ENCODE peak calls at places on chromosomes 1 and 21, in eight cellular contexts. Z is AG04450; D is fibroblast of pulmonary artery; H is NT2/D1; W is naive thymus-derived CD4-positive, alpha-beta T cell; E is astrocyte of the cerebellum; P is cardiac fibroblast; G is IMR-90. A is an unnamed sample.
A peak's percentile ranks its signal among the peaks of the same experiment; 100 is the strongest.

GRCh38 chr1:55331355-55331754 is 116.2 kb upstream of the USP24 start:
- DNase-seq in P (no peak), H (no peak), W (no peak), D (no peak), Z (no peak), E (no peak), G (no peak), A (no peak)

GRCh38 chr1:158181577-158181922 is 855 bp downstream of the CD1D start:
- DNase-seq in W (no peak), D (no peak), P (no peak), H (no peak), G (no peak), E (no peak), Z (no peak), A (no peak)

GRCh38 chr1:65946376-65946775 is 153.7 kb downstream of the PDE4B start:
- DNase-seq in Z (no peak), P (no peak), E (no peak), D (no peak), G (no peak), H (no peak), W (no peak), A (no peak)

GRCh38 chr1:6280761-6281451 is 20.0 kb upstream of the GPR153 start:
- DNase-seq in G (no peak), W (no peak), H (no peak), P (no peak), D (no peak), Z (no peak), E (no peak), A (no peak)

GRCh38 chr1:91813813-91814212 is 72.1 kb downstream of the TGFBR3 start:
- DNase-seq in H (no peak), D (no peak), G (no peak), Z (no peak), P (no peak), E (no peak), W (no peak), A (no peak)

GRCh38 chr1:1255627-1256026 is 9.1 kb upstream of the C1QTNF12 start:
- DNase-seq in P (no peak), D (no peak), W (no peak), Z (no peak), G (no peak), H (no peak), E (no peak), A (no peak)

GRCh38 chr1:160834945-160835565 is 27.6 kb downstream of the CD244 start:
- DNase-seq in D (peak; percentile 69), Z (peak; percentile 2), W (peak; percentile 35), G (peak; percentile 31), H (peak; percentile 75), P (peak; percentile 12), E (no peak), A (no peak)

GRCh38 chr1:52641307-52641706 is 8.3 kb downstream of the SHISAL2A start:
- DNase-seq in W (no peak), P (no peak), H (no peak), Z (no peak), G (no peak), D (no peak), E (no peak), A (no peak)

GRCh38 chr1:181485276-181486097 is 2.2 kb downstream of the CACNA1E start:
- DNase-seq in P (no peak), W (no peak), E (no peak), G (no peak), H (no peak), D (no peak), Z (no peak), A (no peak)

GRCh38 chr1:10573446-10573845 is 98.7 kb downstream of the PEX14 start:
- DNase-seq in G (peak; percentile 42), P (peak; percentile 20), W (no peak), H (no peak), D (no peak), E (no peak), Z (no peak), A (no peak)

GRCh38 chr1:20322825-20323612 is 32.3 kb downstream of the VWA5B1 start:
- DNase-seq in W (peak; percentile 42), H (no peak), E (no peak), P (peak; percentile 73), Z (no peak), G (peak; percentile 82), D (peak; percentile 14), A (no peak)

GRCh38 chr21:29299906-29300546 is 1.3 kb downstream of the BACH1 start:
- DNase-seq in E (peak; percentile 94), D (peak; percentile 85), H (no peak), W (no peak), G (peak; percentile 97), P (peak; percentile 96), Z (peak; percentile 94), A (peak; percentile 25)

GRCh38 chr1:156122519-156123355 is 8.2 kb downstream of the LMNA start:
- DNase-seq in E (peak; percentile 92), G (peak; percentile 92), W (no peak), H (no peak), D (peak; percentile 92), P (peak; percentile 92), Z (no peak), A (no peak)

GRCh38 chr1:96416111-96416595 is 305.4 kb upstream of the PTBP2 start:
- DNase-seq in Z (peak; percentile 95), W (no peak), P (peak; percentile 96), E (peak; percentile 97), H (no peak), G (peak; percentile 99), D (peak; percentile 99), A (no peak)

GRCh38 chr1:14928886-14929546 is 224.5 kb upstream of the TMEM51 start:
- DNase-seq in W (no peak), H (no peak), G (no peak), Z (no peak), P (no peak), D (no peak), E (peak; percentile 11), A (no peak)

GRCh38 chr1:14930224-14930965 is 223.2 kb upstream of the TMEM51 start:
- DNase-seq in D (no peak), W (no peak), Z (no peak), H (no peak), E (no peak), G (no peak), P (no peak), A (no peak)

GRCh38 chr1:14932034-14932638 is 221.4 kb upstream of the TMEM51 start:
- DNase-seq in D (no peak), W (no peak), Z (no peak), H (no peak), E (no peak), G (no peak), P (no peak), A (no peak)

GRCh38 chr1:14928412-14928811 is 225.1 kb upstream of the TMEM51 start:
- DNase-seq in G (no peak), P (no peak), Z (no peak), E (no peak), H (no peak), D (peak; percentile 28), W (no peak), A (no peak)

DNA sequence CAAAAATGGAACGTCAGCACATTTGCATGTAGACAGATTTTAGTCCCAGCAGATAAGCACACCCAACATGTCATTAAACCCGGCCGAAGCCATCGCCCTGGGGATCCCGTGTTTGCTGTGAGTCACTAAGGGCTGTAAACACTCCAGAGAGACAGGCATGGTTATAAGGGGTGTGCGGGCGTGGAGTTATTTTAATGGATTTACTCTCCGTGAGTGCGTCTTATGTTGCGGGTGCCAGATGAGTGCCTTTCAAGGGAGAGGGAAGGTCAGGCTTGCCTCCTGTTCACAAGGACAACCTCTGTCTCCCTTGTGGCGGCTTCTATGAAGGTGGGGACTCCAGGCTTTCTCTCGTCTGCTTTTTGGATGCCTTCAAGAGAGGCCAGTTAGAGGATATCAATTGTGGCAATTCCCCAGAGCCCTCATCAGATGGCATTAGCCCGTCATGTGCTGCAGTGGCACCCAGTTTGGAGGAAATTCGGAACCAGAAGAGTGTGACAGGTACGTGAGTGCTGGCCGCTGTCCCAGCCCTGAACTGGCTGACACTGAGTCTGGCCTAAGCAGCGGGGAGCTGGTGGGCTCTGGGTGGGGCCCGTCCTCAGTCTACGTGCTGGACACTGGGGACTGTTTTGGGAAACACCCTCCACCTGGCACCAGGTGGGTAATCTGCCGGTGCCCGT is 223.9 kb upstream of the TMEM51 start:
- DNase-seq in E (peak; percentile 38), H (no peak), P (no peak), W (no peak), G (peak; percentile 86), Z (no peak), D (peak; percentile 29), A (no peak)
- H3K4me3 ChIP-seq in E (no peak overlapping the region), H (no peak overlapping the region), P (no peak overlapping the region), W (no peak overlapping the region), G (no peak overlapping the region), Z (peak overlapping the region; percentile 5), D (no peak overlapping the region), A (no peak overlapping the region)

GRCh38 chr1:236686815-236687160 is 489 bp downstream of the ACTN2 start:
- DNase-seq in P (no peak), G (no peak), E (no peak), H (no peak), W (no peak), D (no peak), Z (no peak), A (no peak)

GRCh38 chr1:236685917-236686814 is at the start of gene ACTN2:
- DNase-seq in H (peak; percentile 43), W (peak; percentile 4), P (no peak), D (peak; percentile 33), G (no peak), Z (no peak), E (no peak), A (peak; percentile 24)

GRCh38 chr1:236685205-236685916 is 938 bp upstream of the ACTN2 start:
- DNase-seq in Z (no peak), W (no peak), D (no peak), E (no peak), H (no peak), G (no peak), P (no peak), A (no peak)

GRCh38 chr1:236688705-236689104 is 2.4 kb downstream of the ACTN2 start:
- DNase-seq in E (no peak), W (no peak), H (no peak), D (no peak), P (no peak), Z (no peak), G (no peak), A (no peak)

GRCh38 chr1:236687273-236687672 is 974 bp downstream of the ACTN2 start:
- DNase-seq in H (no peak), D (no peak), E (no peak), Z (no peak), P (no peak), G (no peak), W (no peak), A (no peak)
- H3K4me3 ChIP-seq in H (no peak overlapping the region), D (no peak overlapping the region), E (no peak overlapping the region), Z (no peak overlapping the region), P (no peak overlapping the region), G (no peak overlapping the region), W (peak overlapping the region; percentile 54), A (peak overlapping the region; percentile 49)

GRCh38 chr21:32768530-32768929 is 3.0 kb downstream of the PAXBP1 start:
- DNase-seq in H (no peak), W (no peak), D (no peak), P (no peak), E (no peak), G (peak; percentile 8), Z (no peak), A (no peak)
- H3K4me3 ChIP-seq in H (no peak overlapping the region), W (no peak overlapping the region), D (no peak overlapping the region), P (no peak overlapping the region), E (no peak overlapping the region), G (no peak overlapping the region), Z (no peak overlapping the region), A (no peak overlapping the region)

DNA sequence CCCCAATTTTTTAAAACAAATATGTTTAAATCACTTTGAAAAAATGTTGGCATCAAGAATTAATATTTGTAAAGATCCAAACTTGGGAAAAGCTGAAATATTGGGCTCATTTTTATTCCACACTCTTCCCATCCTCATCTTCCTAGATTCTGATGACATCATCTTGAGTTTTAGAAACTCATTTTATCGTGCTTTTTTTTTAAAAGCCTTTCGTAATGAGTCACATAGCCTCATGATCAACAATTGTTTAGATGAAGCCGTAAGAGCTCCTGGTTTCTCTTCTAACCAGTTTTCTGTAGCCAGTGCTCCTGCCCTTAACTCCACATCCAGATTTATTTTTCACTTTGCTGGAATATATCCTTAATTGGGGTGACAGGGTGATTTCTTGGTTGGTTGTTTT is 78.6 kb downstream of the POFUT2 start:
- DNase-seq in G (peak; percentile 87), E (peak; percentile 37), W (no peak), D (peak; percentile 71), Z (peak; percentile 55), P (peak; percentile 80), H (no peak), A (no peak)
- H3K4me3 ChIP-seq in G (peak overlapping the region; percentile 15), E (no peak overlapping the region), W (no peak overlapping the region), D (no peak overlapping the region), Z (no peak overlapping the region), P (no peak overlapping the region), H (no peak overlapping the region), A (no peak overlapping the region)

A was measured in effector memory CD4-positive, alpha-beta T cell.